ENCODE peak calls at places on chromosome 12, in eight cellular contexts. N is sigmoid colon, L is keratinocyte, O is upper lobe of right lung, Y is A549, R is GM23248, S is K562, I is Panc1. M is an unnamed sample.

GRCh38 chr12:19397534-19397933 is 41.8 kb upstream of the AEBP2 start:
- DNase-seq in N (no peak), L (peak; percentile 80), O (no peak), Y (peak; percentile 29), R (peak; percentile 11), S (no peak), I (no peak), M (no peak)

GRCh38 chr12:101925352-101925751 is 48.0 kb downstream of the DRAM1 start:
- DNase-seq in N (peak; percentile 88), L (peak; percentile 15), O (no peak), Y (peak; percentile 46), R (peak; percentile 98), S (no peak), I (no peak), M (no peak)

GRCh38 chr12:65335021-65335714 is 56.7 kb downstream of the MSRB3 start:
- DNase-seq in N (peak; percentile 65), L (no peak), O (no peak), Y (peak; percentile 25), R (peak; percentile 85), S (no peak), I (no peak), M (no peak)

GRCh38 chr12:72465940-72466630 is 193.9 kb downstream of the TRHDE start:
- DNase-seq in N (no peak), L (no peak), O (no peak), Y (no peak), R (no peak), S (no peak), I (no peak), M (no peak)

GRCh38 chr12:6826125-6826733 is 2.0 kb upstream of the P3H3 start:
- DNase-seq in N (no peak), L (no peak), O (no peak), Y (no peak), R (no peak), S (no peak), I (no peak), M (no peak)

GRCh38 chr12:92696240-92696639 is 6.5 kb upstream of the PLEKHG7 start:
- DNase-seq in N (no peak), L (no peak), O (no peak), Y (no peak), R (peak; percentile 62), S (no peak), I (no peak), M (no peak)

GRCh38 chr12:90510948-90511347 is 444.0 kb downstream of the CCER1 start:
- DNase-seq in N (no peak), L (no peak), O (no peak), Y (no peak), R (peak; percentile 71), S (no peak), I (no peak), M (no peak)

GRCh38 chr12:116539361-116539771 is 19.8 kb upstream of the MAP1LC3B2 start:
- DNase-seq in N (no peak), L (no peak), O (no peak), Y (peak; percentile 61), R (peak; percentile 57), S (no peak), I (no peak), M (no peak)

GRCh38 chr12:68557011-68557715 is 53.5 kb upstream of the RAP1B start:
- DNase-seq in N (no peak), L (peak; percentile 15), O (no peak), Y (peak; percentile 20), R (peak; percentile 90), S (no peak), I (no peak), M (no peak)

GRCh38 chr12:11026118-11026517 is 3.7 kb upstream of the TAS2R19 start:
- DNase-seq in N (no peak), L (no peak), O (no peak), Y (peak; percentile 16), R (no peak), S (no peak), I (no peak), M (no peak)

GRCh38 chr12:118611295-118611694 is 234.9 kb downstream of the SUDS3 start:
- DNase-seq in N (peak; percentile 65), L (no peak), O (no peak), Y (no peak), R (no peak), S (no peak), I (no peak), M (no peak)

GRCh38 chr12:78220811-78221210 is 390.1 kb downstream of the NAV3 start:
- DNase-seq in N (no peak), L (no peak), O (no peak), Y (no peak), R (no peak), S (no peak), I (no peak), M (no peak)

GRCh38 chr12:49048953-49049352 is 11.6 kb downstream of the KMT2D start:
- DNase-seq in N (no peak), L (no peak), O (no peak), Y (no peak), R (no peak), S (no peak), I (no peak), M (no peak)

GRCh38 chr12:25615119-25615518 is 62.0 kb upstream of the LMNTD1 start:
- DNase-seq in N (no peak), L (no peak), O (no peak), Y (peak; percentile 39), R (peak; percentile 93), S (peak; percentile 25), I (peak; percentile 10), M (no peak)

GRCh38 chr12:113299619-113300237 is 35.2 kb downstream of the SLC8B1 start:
- DNase-seq in N (peak; percentile 81), L (peak; percentile 83), O (peak; percentile 88), Y (peak; percentile 80), R (peak; percentile 91), S (peak; percentile 79), I (peak; percentile 28), M (no peak)

GRCh38 chr12:1880153-1880845 is 38.2 kb downstream of the CACNA2D4 start:
- DNase-seq in N (no peak), L (no peak), O (no peak), Y (no peak), R (no peak), S (no peak), I (no peak), M (no peak)

GRCh38 chr12:124446364-124446763 is 121.0 kb downstream of the NCOR2 start:
- DNase-seq in N (no peak), L (no peak), O (no peak), Y (no peak), R (no peak), S (no peak), I (no peak), M (no peak)

GRCh38 chr12:92469837-92470236 is 233.0 kb upstream of the PLEKHG7 start:
- DNase-seq in N (no peak), L (no peak), O (no peak), Y (peak; percentile 47), R (peak; percentile 46), S (no peak), I (no peak), M (no peak)

GRCh38 chr12:63779498-63780481 is at the start of gene RXYLT1:
- DNase-seq in N (peak; percentile 92), L (no peak), O (peak; percentile 94), Y (peak; percentile 85), R (peak; percentile 92), S (peak; percentile 93), I (no peak), M (peak; percentile 77)

GRCh38 chr12:32159925-32160324 is 53.3 kb downstream of the BICD1 start:
- DNase-seq in N (no peak), L (no peak), O (no peak), Y (no peak), R (peak; percentile 8), S (no peak), I (no peak), M (no peak)

DNA sequence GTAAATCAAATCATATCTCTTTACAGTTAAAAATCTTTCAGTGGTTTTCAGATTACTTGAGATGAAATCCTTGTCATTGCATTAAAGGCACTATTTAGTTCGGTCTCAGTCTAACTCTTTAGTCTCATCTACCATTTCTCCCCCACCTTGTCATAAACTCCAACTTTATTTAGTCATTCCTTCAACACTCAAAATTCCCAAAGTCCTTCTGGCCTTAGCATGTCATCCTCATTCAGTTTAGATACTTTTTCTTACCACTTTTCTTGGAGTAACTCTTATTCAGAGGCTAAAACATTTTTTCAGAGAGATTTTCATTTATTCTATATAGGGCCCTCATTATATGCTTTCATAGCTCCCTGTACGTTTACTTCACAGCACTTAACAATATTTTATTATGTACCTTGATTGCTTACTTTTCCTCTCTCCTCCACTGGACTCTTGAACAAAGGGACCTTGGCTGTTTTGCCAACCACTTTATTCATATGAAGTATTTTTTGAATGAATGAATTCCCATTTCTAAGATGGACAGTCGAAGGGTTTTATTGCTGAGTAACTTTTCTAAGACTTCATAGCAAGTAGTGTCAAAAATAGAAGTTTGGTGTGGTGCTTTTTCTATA is 12.8 kb downstream of the USP15 start:
- DNase-seq in N (no peak), L (no peak), O (no peak), Y (no peak), R (no peak), S (no peak), I (no peak), M (no peak)
- H3K4me1 ChIP-seq in N (peaks cover 96% of the 10 kb centered on the region), L (peaks cover 9% of the 10 kb centered on the region), O (peaks cover 69% of the 10 kb centered on the region), Y (peaks cover 26% of the 10 kb centered on the region), R (peaks cover 42% of the 10 kb centered on the region), S (peaks cover 7% of the 10 kb centered on the region), I (peaks cover 12% of the 10 kb centered on the region), M (no peaks in the 10 kb centered on the region)

GRCh38 chr12:75819512-75819911 is 212.1 kb downstream of the PHLDA1 start:
- DNase-seq in N (no peak), L (no peak), O (no peak), Y (no peak), R (no peak), S (no peak), I (no peak), M (no peak)
- H3K4me1 ChIP-seq in N (peaks cover 16% of the 10 kb centered on the region), L (peaks cover 71% of the 10 kb centered on the region), O (peaks cover 2% of the 10 kb centered on the region), Y (peaks cover 13% of the 10 kb centered on the region), R (peaks cover 75% of the 10 kb centered on the region), S (no peaks in the 10 kb centered on the region), I (peaks cover 10% of the 10 kb centered on the region), M (peaks cover 4% of the 10 kb centered on the region)

DNA sequence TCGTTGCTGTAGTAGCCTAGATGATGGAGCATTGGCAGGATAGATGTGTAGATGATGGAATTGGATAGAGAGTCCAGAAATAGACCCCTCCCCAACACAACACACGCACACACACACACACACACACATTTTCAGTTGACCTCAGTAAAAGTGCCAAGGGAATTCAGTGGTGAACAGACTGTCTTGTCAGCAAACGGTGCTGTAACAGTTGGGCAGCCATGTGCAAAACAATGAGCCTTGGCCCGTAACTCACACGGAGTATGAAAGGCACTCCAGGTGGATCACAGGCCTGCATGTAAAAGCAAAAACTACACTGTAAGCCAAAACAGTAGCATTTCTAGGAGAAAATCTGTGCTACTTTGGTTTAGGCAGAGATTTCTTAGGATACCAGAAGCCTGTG is 87.8 kb downstream of the DDX51 start:
- DNase-seq in N (no peak), L (no peak), O (no peak), Y (no peak), R (no peak), S (no peak), I (no peak), M (no peak)
- H3K4me1 ChIP-seq in N (peaks cover 6% of the 10 kb centered on the region), L (no peaks in the 10 kb centered on the region), O (no peaks in the 10 kb centered on the region), Y (no peaks in the 10 kb centered on the region), R (no peaks in the 10 kb centered on the region), S (no peaks in the 10 kb centered on the region), I (no peaks in the 10 kb centered on the region), M (no peaks in the 10 kb centered on the region)

DNA sequence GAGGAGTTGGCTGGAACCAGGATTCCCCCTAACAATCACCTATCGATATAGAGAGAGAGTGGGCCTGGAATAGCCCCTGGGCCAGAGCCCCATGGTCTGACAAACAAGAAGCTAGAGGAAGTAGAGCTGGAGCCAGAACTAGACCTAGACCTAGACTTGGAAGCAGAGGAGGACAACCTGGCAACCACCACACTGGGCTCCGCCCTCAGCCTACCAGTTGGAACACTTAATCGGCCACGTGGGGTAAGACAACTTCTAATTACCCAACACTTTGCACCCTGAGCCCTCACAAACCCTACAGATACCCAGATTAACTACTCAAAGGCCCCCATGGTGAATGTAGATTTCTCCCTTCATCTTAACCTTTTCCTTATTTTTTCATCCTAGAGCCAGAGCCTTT is 4.6 kb upstream of the PA2G4 start:
- DNase-seq in N (peak; percentile 9), L (no peak), O (no peak), Y (no peak), R (no peak), S (no peak), I (no peak), M (no peak)
- H3K4me1 ChIP-seq in N (peaks cover 9% of the 10 kb centered on the region), L (peaks cover 12% of the 10 kb centered on the region), O (peaks cover 8% of the 10 kb centered on the region), Y (peaks cover 7% of the 10 kb centered on the region), R (peaks cover 6% of the 10 kb centered on the region), S (peaks cover 12% of the 10 kb centered on the region), I (peaks cover 8% of the 10 kb centered on the region), M (peaks cover 4% of the 10 kb centered on the region)

M was measured in MM.1S.